ENCODE peak calls at places on chromosomes 4 and X, in four cellular contexts. K is K562, R is HepG2, N is SK-N-SH. E is an unnamed sample.

GRCh38 chr4:37389967-37390580 is 145.5 kb downstream of the NWD2 start:
- DNase-seq in K (peak; percentile 19), R (peak; percentile 48), N (peak; percentile 16), E (peak; percentile 16)

GRCh38 chr4:68987007-68987406 is 35.4 kb upstream of the UGT2A3 start:
- DNase-seq in K (no peak), R (no peak), N (no peak), E (no peak)

GRCh38 chr4:77443941-77444340 is 161.7 kb upstream of the CXCL13 start:
- DNase-seq in K (no peak), R (no peak), N (no peak), E (no peak)

GRCh38 chr4:184166736-184167135 is 50.9 kb downstream of the ENPP6 start:
- DNase-seq in K (no peak), R (no peak), N (no peak), E (peak; percentile 36)

GRCh38 chr4:57136281-57136680 is 26.1 kb upstream of the IGFBP7 start:
- DNase-seq in K (no peak), R (no peak), N (no peak), E (no peak)

GRCh38 chr4:83922419-83922818 is 386.5 kb downstream of the GPAT3 start:
- DNase-seq in K (no peak), R (no peak), N (no peak), E (no peak)

GRCh38 chr4:13329963-13330362 is 154.2 kb downstream of the RAB28 start:
- DNase-seq in K (no peak), R (no peak), N (no peak), E (no peak)

GRCh38 chr4:77601614-77602187 is 3.9 kb upstream of the CXCL13 start:
- DNase-seq in K (no peak), R (no peak), N (no peak), E (no peak)

GRCh38 chrX:54076903-54077302 is 32.6 kb upstream of the PHF8 start:
- DNase-seq in K (no peak), R (no peak), N (no peak), E (no peak)

GRCh38 chrX:24153175-24153795 is 3.8 kb downstream of the ZFX start:
- DNase-seq in K (peak; percentile 21), R (no peak), N (no peak), E (peak; percentile 18)

GRCh38 chr4:43337707-43338106 is 445.2 kb downstream of the GRXCR1 start:
- DNase-seq in K (no peak), R (no peak), N (no peak), E (no peak)

GRCh38 chr4:8653326-8654000 is 60.9 kb downstream of the CPZ start:
- DNase-seq in K (no peak), R (no peak), N (no peak), E (peak; percentile 32)

GRCh38 chr4:81723927-81724587 is 252.3 kb upstream of the RASGEF1B start:
- DNase-seq in K (no peak), R (no peak), N (no peak), E (no peak)

GRCh38 chr4:183801460-183802168 is 103.5 kb upstream of the STOX2 start:
- DNase-seq in K (no peak), R (no peak), N (no peak), E (no peak)

GRCh38 chr4:183303278-183303677 is 16.8 kb downstream of the CLDN22 start:
- DNase-seq in K (no peak), R (no peak), N (no peak), E (no peak)

GRCh38 chr4:175238827-175239517 is 320.8 kb downstream of the ADAM29 start:
- DNase-seq in K (no peak), R (no peak), N (no peak), E (no peak)

GRCh38 chrX:134679226-134679625 is 21.0 kb upstream of the PLAC1 start:
- DNase-seq in K (no peak), R (no peak), N (no peak), E (no peak)

DNA sequence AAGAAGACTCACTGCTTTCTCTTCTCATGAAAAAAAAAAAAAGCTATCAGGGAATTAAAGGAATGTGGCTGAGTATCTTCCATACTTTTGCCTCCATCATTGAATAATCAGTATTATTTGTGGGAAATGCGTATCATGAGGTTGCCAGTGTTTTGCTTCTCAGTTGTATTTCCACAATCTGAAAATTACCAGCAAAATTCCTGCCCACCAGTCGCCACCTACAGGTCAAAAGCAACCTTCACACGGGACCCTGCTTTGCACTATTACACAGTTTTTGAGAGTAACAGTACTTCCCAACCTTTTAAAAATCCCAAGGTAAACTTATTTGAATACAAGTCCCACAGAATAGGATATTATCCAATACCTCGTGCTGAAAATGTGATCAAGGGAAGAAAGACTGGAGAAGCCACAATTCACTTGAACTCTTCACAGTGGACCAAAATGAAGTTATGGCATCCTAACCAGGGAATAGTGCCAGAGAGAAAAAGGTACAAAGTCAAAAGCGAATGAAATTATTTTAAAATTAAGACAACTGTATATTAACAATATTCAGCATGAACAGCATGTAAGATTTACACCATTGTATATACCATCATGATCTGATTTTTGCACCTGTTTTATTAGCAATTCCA is 30.4 kb downstream of the PGRMC1 start:
- DNase-seq in K (peak; percentile 27), R (peak; percentile 0), N (peak; percentile 53), E (peak; percentile 10)
- TF ChIP-seq FOXJ3 in K (no peak), R (no peak), N (no peak), E (no peak)

GRCh38 chrX:20067709-20068315 is 48.9 kb downstream of the MAP7D2 start:
- DNase-seq in K (peak; percentile 11), R (no peak), N (peak; percentile 18), E (no peak)
- TF ChIP-seq FOXJ3 in K (no peak), R (no peak), N (no peak), E (no peak)

GRCh38 chr4:55186123-55186522 is 60.7 kb upstream of the KDR start:
- DNase-seq in K (no peak), R (no peak), N (no peak), E (no peak)

GRCh38 chr4:55186700-55187099 is 61.3 kb upstream of the KDR start:
- DNase-seq in K (no peak), R (no peak), N (no peak), E (no peak)

GRCh38 chr4:55181606-55182005 is 56.2 kb upstream of the KDR start:
- DNase-seq in K (no peak), R (no peak), N (no peak), E (no peak)

GRCh38 chr4:55184600-55185523 is 59.5 kb upstream of the KDR start:
- DNase-seq in K (peak; percentile 43), R (peak; percentile 35), N (no peak), E (peak; percentile 60)

DNA sequence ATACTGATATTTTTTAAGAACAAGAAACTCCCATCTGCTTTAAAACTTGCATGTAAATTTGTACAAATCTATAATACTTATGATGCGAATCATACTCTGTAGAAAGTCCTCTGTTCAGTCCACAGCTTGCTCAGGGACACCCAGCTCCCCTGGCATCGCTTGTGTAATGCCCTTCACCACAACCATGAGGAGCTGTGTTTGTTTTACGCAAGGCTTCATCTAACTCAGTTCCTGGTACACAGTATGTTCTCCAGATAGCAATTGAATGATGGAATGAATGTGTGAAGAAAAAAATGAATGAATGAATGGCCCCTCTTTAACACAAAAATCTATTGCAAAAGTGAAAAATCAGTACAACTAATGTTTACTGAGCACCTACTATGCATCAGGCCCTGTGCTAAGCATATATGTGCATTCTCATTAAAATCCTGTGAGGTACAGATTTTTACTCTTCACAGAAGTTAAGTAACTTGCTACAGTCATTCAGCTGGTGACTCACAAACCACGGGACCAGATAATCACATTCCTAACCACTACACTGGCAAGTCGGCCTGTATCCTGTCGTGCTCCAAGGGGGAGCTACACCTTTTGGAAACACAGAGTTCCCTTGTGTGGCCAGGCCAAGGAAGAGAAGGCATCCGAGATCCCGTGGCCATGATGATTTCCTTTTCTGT is 58.7 kb upstream of the KDR start:
- DNase-seq in K (no peak), R (no peak), N (no peak), E (peak; percentile 26)
- TF ChIP-seq FOXJ3 in K (no peak), R (no peak), N (no peak), E (no peak)

GRCh38 chrX:102887687-102888086 is 49.4 kb upstream of the RAB40AL start:
- DNase-seq in K (no peak), R (no peak), N (no peak), E (no peak)

GRCh38 chrX:102883491-102883890 is 53.6 kb upstream of the RAB40AL start:
- DNase-seq in K (no peak), R (no peak), N (no peak), E (no peak)
- TF ChIP-seq FOXJ3 in K (no peak), R (no peak), N (no peak), E (no peak)

GRCh38 chr4:113114884-113115283 is 65.4 kb downstream of the ANK2 start:
- DNase-seq in K (no peak), R (no peak), N (no peak), E (no peak)

GRCh38 chr4:113116414-113117345 is 67.2 kb downstream of the ANK2 start:
- DNase-seq in K (no peak), R (no peak), N (no peak), E (no peak)

GRCh38 chr4:113109106-113109740 is 59.8 kb downstream of the ANK2 start:
- DNase-seq in K (no peak), R (peak; percentile 46), N (no peak), E (no peak)

GRCh38 chr4:113112341-113112978 is 63.0 kb downstream of the ANK2 start:
- DNase-seq in K (no peak), R (no peak), N (no peak), E (no peak)

GRCh38 chr4:113113151-113113550 is 63.7 kb downstream of the ANK2 start:
- DNase-seq in K (no peak), R (no peak), N (no peak), E (no peak)
- TF ChIP-seq FOXJ3 in K (no peak), R (no peak), N (no peak), E (no peak)

DNA sequence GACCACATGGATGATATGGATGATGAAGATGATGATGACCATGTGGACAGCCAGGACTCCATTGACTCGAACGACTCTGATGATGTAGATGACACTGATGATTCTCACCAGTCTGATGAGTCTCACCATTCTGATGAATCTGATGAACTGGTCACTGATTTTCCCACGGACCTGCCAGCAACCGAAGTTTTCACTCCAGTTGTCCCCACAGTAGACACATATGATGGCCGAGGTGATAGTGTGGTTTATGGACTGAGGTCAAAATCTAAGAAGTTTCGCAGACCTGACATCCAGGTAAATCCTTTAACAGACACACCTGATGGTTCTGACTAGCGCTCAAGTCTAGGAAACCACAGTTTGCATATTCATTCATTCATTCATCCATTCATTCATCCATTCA is 6.0 kb downstream of the SPP1 start:
- DNase-seq in K (no peak), R (no peak), N (no peak), E (no peak)
- TF ChIP-seq FOXJ3 in K (no peak), R (no peak), N (no peak), E (no peak)

GRCh38 chr4:47631161-47631560 is 146.1 kb downstream of the ATP10D start:
- DNase-seq in K (no peak), R (no peak), N (no peak), E (no peak)
- TF ChIP-seq FOXJ3 in K (no peak), R (no peak), N (no peak), E (no peak)

DNA sequence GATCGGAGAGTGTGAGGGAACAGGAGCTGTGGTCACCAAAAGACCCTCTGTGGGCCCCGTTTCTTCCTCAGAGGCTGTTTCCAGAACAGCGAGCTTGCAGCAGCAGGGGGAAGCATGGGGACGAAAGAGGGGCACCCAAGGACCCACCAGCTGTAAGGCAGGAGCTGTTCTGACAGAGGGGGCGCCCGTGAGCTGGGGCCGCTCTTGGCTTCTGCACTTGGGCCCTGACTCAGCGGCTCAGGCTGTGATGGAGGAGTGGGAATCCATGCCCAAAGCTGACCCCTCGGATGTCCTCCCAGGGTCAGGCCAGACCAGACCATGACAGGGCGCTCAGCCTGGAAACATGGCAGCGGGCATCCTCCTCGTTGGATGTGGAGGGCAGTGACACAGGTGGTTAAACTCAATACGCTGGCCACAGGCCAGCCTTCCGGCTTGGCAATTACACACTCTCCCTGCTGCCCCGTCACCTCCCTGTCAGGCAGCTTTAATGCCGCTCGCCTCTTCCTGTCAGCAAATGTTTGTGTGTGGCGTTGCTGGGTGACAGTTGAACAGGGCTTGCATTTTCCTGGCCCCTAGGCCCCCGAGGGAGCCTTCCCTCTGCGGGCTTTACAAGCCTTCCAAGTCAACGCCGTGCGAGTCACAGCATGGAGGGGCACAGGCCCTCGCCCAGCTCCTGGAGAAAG is 620.2 kb downstream of the BCOR start:
- DNase-seq in K (peak; percentile 33), R (no peak), N (no peak), E (peak; percentile 76)
- TF ChIP-seq FOXJ3 in K (no peak), R (no peak), N (no peak), E (no peak)